ENCODE peak calls at places on chromosome 11, in five cellular contexts. W is GM20000; N is fibroblast of the aortic adventitia; J is AG08396; P is stimulated activated CD4-positive, alpha-beta T cell treated with anti-CD3 and anti-CD28 coated beads, Interleukin-15, amount 100 ng/mL, for 24 hours. Q is an unnamed sample.

GRCh38 chr11:76237914-76238313 is 31.6 kb upstream of the WNT11 start:
- DNase-seq in W (no peak), N (no peak), P (no peak), J (no peak), Q (peak; percentile 48)

GRCh38 chr11:1832181-1832988 is 2.4 kb upstream of the SYT8 start:
- DNase-seq in J (peak; percentile 77), P (peak; percentile 73), W (peak; percentile 90), N (peak; percentile 5), Q (no peak)

GRCh38 chr11:12506502-12506921 is 129.1 kb downstream of the PARVA start:
- DNase-seq in N (peak; percentile 63), P (no peak), W (no peak), J (no peak), Q (no peak)

GRCh38 chr11:47904808-47905207 is 56.7 kb upstream of the NUP160 start:
- DNase-seq in J (no peak), N (no peak), W (no peak), P (no peak), Q (no peak)

GRCh38 chr11:116162541-116163230 is 610.1 kb downstream of the BUD13 start:
- DNase-seq in J (no peak), P (no peak), N (no peak), W (no peak), Q (no peak)

GRCh38 chr11:7545611-7546010 is 31.8 kb downstream of the PPFIBP2 start:
- DNase-seq in W (no peak), J (no peak), N (no peak), P (no peak), Q (no peak)

GRCh38 chr11:46220313-46220712 is 57.1 kb upstream of the CREB3L1 start:
- DNase-seq in W (no peak), P (no peak), J (no peak), N (no peak), Q (no peak)

GRCh38 chr11:20596629-20597129 is 2.7 kb upstream of the SLC6A5 start:
- DNase-seq in J (no peak), N (no peak), W (no peak), P (peak; percentile 11), Q (no peak)

GRCh38 chr11:112470355-112470754 is 209.7 kb upstream of the PLET1 start:
- DNase-seq in N (no peak), J (no peak), P (no peak), W (no peak), Q (no peak)

GRCh38 chr11:70098936-70099335 is 20.8 kb downstream of the ANO1 start:
- DNase-seq in J (no peak), W (no peak), N (no peak), P (no peak), Q (no peak)

GRCh38 chr11:33063326-33063775 is 24.0 kb downstream of the TCP11L1 start:
- DNase-seq in N (peak; percentile 54), J (no peak), P (no peak), W (peak; percentile 41), Q (no peak)

GRCh38 chr11:5369793-5370192 is 13.8 kb upstream of the OR51M1 start:
- DNase-seq in W (peak; percentile 17), J (peak; percentile 55), P (no peak), N (peak; percentile 77), Q (no peak)

GRCh38 chr11:2276280-2276998 is 6.1 kb upstream of the ASCL2 start:
- DNase-seq in P (no peak), J (no peak), N (no peak), W (no peak), Q (no peak)

GRCh38 chr11:117426941-117427340 is 99.3 kb downstream of the CEP164 start:
- DNase-seq in P (no peak), W (no peak), N (no peak), J (no peak), Q (no peak)

GRCh38 chr11:1938343-1939005 is 8.7 kb upstream of the MRPL23 start:
- DNase-seq in J (no peak), N (no peak), P (no peak), W (no peak), Q (no peak)

GRCh38 chr11:117995472-117995871 is 9.3 kb downstream of the IL10RA start:
- DNase-seq in N (no peak), P (no peak), W (no peak), J (no peak), Q (no peak)

GRCh38 chr11:65119670-65119995 is 2.1 kb upstream of the ZNHIT2 start:
- DNase-seq in P (no peak), N (no peak), W (no peak), J (no peak), Q (no peak)

GRCh38 chr11:71302534-71302909 is 50.1 kb upstream of the SHANK2 start:
- DNase-seq in W (no peak), N (no peak), J (no peak), P (no peak), Q (no peak)

GRCh38 chr11:65906602-65907001 is 6.4 kb upstream of the FOSL1 start:
- DNase-seq in W (no peak), N (no peak), P (no peak), J (no peak), Q (no peak)

GRCh38 chr11:75107187-75107586 is 10.5 kb upstream of the OR2AT4 start:
- DNase-seq in W (no peak), J (no peak), N (peak; percentile 22), P (no peak), Q (no peak)

GRCh38 chr11:124875943-124876817 is 10.9 kb downstream of the ROBO3 start:
- DNase-seq in W (peak; percentile 92), J (peak; percentile 96), P (peak; percentile 86), N (peak; percentile 96), Q (peak; percentile 94)

GRCh38 chr11:6615882-6616585 is 3.2 kb downstream of the TPP1 start:
- DNase-seq in W (no peak), J (no peak), N (no peak), P (no peak), Q (no peak)

GRCh38 chr11:43577566-43578264 is 102.8 kb upstream of the HSD17B12 start:
- DNase-seq in N (no peak), P (no peak), J (no peak), W (no peak), Q (no peak)

GRCh38 chr11:130165601-130166456 is 6.2 kb downstream of the ST14 start:
- DNase-seq in P (no peak), W (no peak), N (no peak), J (no peak), Q (no peak)

GRCh38 chr11:12005476-12005875 is 3.0 kb downstream of the DKK3 start:
- DNase-seq in W (no peak), P (no peak), N (peak; percentile 72), J (no peak), Q (no peak)

GRCh38 chr11:8206251-8207079 is 37.6 kb upstream of the RIC3 start:
- DNase-seq in W (no peak), J (no peak), N (peak; percentile 16), P (no peak), Q (no peak)

Q was measured in HCT116.